ENCODE peak calls at places on chromosomes 7 and 10, in six cellular contexts. One of them, this sample, is unnamed.

GRCh38 chr10:55200020-55200419 is 399.0 kb upstream of the PCDH15 start:
- DNase-seq in activated CD8-positive, alpha-beta memory T cell treated with anti-CD3 and anti-CD28 coated beads, Interleukin-2, amount 50 U/mL, for 4 hours: no peak
- DNase-seq in activated CD4-positive, CD25-positive, alpha-beta regulatory T cell: no peak
- DNase-seq in AG10803: no peak
- DNase-seq in activated effector memory CD4-positive, alpha-beta T cell treated with anti-CD3 and anti-CD28 coated beads, Interleukin-2, amount 50 U/mL, for 16 hours: no peak
- DNase-seq in left lung: no peak
- DNase-seq in this sample: no peak

GRCh38 chr7:78071821-78072590 is 273.4 kb downstream of the PHTF2 start:
- DNase-seq in activated CD8-positive, alpha-beta memory T cell treated with anti-CD3 and anti-CD28 coated beads, Interleukin-2, amount 50 U/mL, for 4 hours: no peak
- DNase-seq in activated CD4-positive, CD25-positive, alpha-beta regulatory T cell: no peak
- DNase-seq in AG10803: no peak
- DNase-seq in activated effector memory CD4-positive, alpha-beta T cell treated with anti-CD3 and anti-CD28 coated beads, Interleukin-2, amount 50 U/mL, for 16 hours: no peak
- DNase-seq in left lung: no peak
- DNase-seq in this sample: no peak

GRCh38 chr7:82284936-82285519 is 158.5 kb downstream of the CACNA2D1 start:
- DNase-seq in activated CD8-positive, alpha-beta memory T cell treated with anti-CD3 and anti-CD28 coated beads, Interleukin-2, amount 50 U/mL, for 4 hours: no peak
- DNase-seq in activated CD4-positive, CD25-positive, alpha-beta regulatory T cell: no peak
- DNase-seq in AG10803: no peak
- DNase-seq in activated effector memory CD4-positive, alpha-beta T cell treated with anti-CD3 and anti-CD28 coated beads, Interleukin-2, amount 50 U/mL, for 16 hours: no peak
- DNase-seq in left lung: no peak
- DNase-seq in this sample: no peak

GRCh38 chr10:73522263-73522662 is 26.4 kb upstream of the PPP3CB start:
- DNase-seq in activated CD8-positive, alpha-beta memory T cell treated with anti-CD3 and anti-CD28 coated beads, Interleukin-2, amount 50 U/mL, for 4 hours: no peak
- DNase-seq in activated CD4-positive, CD25-positive, alpha-beta regulatory T cell: no peak
- DNase-seq in AG10803: peak; percentile 57
- DNase-seq in activated effector memory CD4-positive, alpha-beta T cell treated with anti-CD3 and anti-CD28 coated beads, Interleukin-2, amount 50 U/mL, for 16 hours: no peak
- DNase-seq in left lung: no peak
- DNase-seq in this sample: peak; percentile 46

GRCh38 chr7:36057375-36057774 is 95.7 kb upstream of the EEPD1 start:
- DNase-seq in activated CD8-positive, alpha-beta memory T cell treated with anti-CD3 and anti-CD28 coated beads, Interleukin-2, amount 50 U/mL, for 4 hours: no peak
- DNase-seq in activated CD4-positive, CD25-positive, alpha-beta regulatory T cell: no peak
- DNase-seq in AG10803: no peak
- DNase-seq in activated effector memory CD4-positive, alpha-beta T cell treated with anti-CD3 and anti-CD28 coated beads, Interleukin-2, amount 50 U/mL, for 16 hours: no peak
- DNase-seq in left lung: no peak
- DNase-seq in this sample: no peak

GRCh38 chr10:12938271-12938670 is 63.2 kb downstream of the CCDC3 start:
- DNase-seq in activated CD8-positive, alpha-beta memory T cell treated with anti-CD3 and anti-CD28 coated beads, Interleukin-2, amount 50 U/mL, for 4 hours: no peak
- DNase-seq in activated CD4-positive, CD25-positive, alpha-beta regulatory T cell: no peak
- DNase-seq in AG10803: no peak
- DNase-seq in activated effector memory CD4-positive, alpha-beta T cell treated with anti-CD3 and anti-CD28 coated beads, Interleukin-2, amount 50 U/mL, for 16 hours: no peak
- DNase-seq in left lung: no peak
- DNase-seq in this sample: no peak

GRCh38 chr10:112679392-112679791 is 232.4 kb downstream of the VTI1A start:
- DNase-seq in activated CD8-positive, alpha-beta memory T cell treated with anti-CD3 and anti-CD28 coated beads, Interleukin-2, amount 50 U/mL, for 4 hours: no peak
- DNase-seq in activated CD4-positive, CD25-positive, alpha-beta regulatory T cell: no peak
- DNase-seq in AG10803: no peak
- DNase-seq in activated effector memory CD4-positive, alpha-beta T cell treated with anti-CD3 and anti-CD28 coated beads, Interleukin-2, amount 50 U/mL, for 16 hours: no peak
- DNase-seq in left lung: no peak
- DNase-seq in this sample: no peak

GRCh38 chr7:75054744-75055527 is 18.7 kb downstream of the RCC1L start:
- DNase-seq in activated CD8-positive, alpha-beta memory T cell treated with anti-CD3 and anti-CD28 coated beads, Interleukin-2, amount 50 U/mL, for 4 hours: no peak
- DNase-seq in activated CD4-positive, CD25-positive, alpha-beta regulatory T cell: no peak
- DNase-seq in AG10803: peak; percentile 94
- DNase-seq in activated effector memory CD4-positive, alpha-beta T cell treated with anti-CD3 and anti-CD28 coated beads, Interleukin-2, amount 50 U/mL, for 16 hours: no peak
- DNase-seq in left lung: peak; percentile 57
- DNase-seq in this sample: peak; percentile 80

GRCh38 chr10:26323219-26323618 is 106.6 kb downstream of the GAD2 start:
- DNase-seq in activated CD8-positive, alpha-beta memory T cell treated with anti-CD3 and anti-CD28 coated beads, Interleukin-2, amount 50 U/mL, for 4 hours: no peak
- DNase-seq in activated CD4-positive, CD25-positive, alpha-beta regulatory T cell: no peak
- DNase-seq in AG10803: peak; percentile 5
- DNase-seq in activated effector memory CD4-positive, alpha-beta T cell treated with anti-CD3 and anti-CD28 coated beads, Interleukin-2, amount 50 U/mL, for 16 hours: no peak
- DNase-seq in left lung: no peak
- DNase-seq in this sample: no peak

GRCh38 chr10:69437321-69438259 is 13.7 kb upstream of the TSPAN15 start:
- DNase-seq in activated CD8-positive, alpha-beta memory T cell treated with anti-CD3 and anti-CD28 coated beads, Interleukin-2, amount 50 U/mL, for 4 hours: no peak
- DNase-seq in activated CD4-positive, CD25-positive, alpha-beta regulatory T cell: no peak
- DNase-seq in AG10803: no peak
- DNase-seq in activated effector memory CD4-positive, alpha-beta T cell treated with anti-CD3 and anti-CD28 coated beads, Interleukin-2, amount 50 U/mL, for 16 hours: no peak
- DNase-seq in left lung: no peak
- DNase-seq in this sample: no peak

GRCh38 chr7:133912916-133913697 is 214.0 kb upstream of the LRGUK start:
- DNase-seq in activated CD8-positive, alpha-beta memory T cell treated with anti-CD3 and anti-CD28 coated beads, Interleukin-2, amount 50 U/mL, for 4 hours: no peak
- DNase-seq in activated CD4-positive, CD25-positive, alpha-beta regulatory T cell: no peak
- DNase-seq in AG10803: peak; percentile 64
- DNase-seq in activated effector memory CD4-positive, alpha-beta T cell treated with anti-CD3 and anti-CD28 coated beads, Interleukin-2, amount 50 U/mL, for 16 hours: no peak
- DNase-seq in left lung: no peak
- DNase-seq in this sample: peak; percentile 39

GRCh38 chr7:82105463-82105862 is 335.6 kb upstream of the HGF start:
- DNase-seq in activated CD8-positive, alpha-beta memory T cell treated with anti-CD3 and anti-CD28 coated beads, Interleukin-2, amount 50 U/mL, for 4 hours: no peak
- DNase-seq in activated CD4-positive, CD25-positive, alpha-beta regulatory T cell: no peak
- DNase-seq in AG10803: peak; percentile 27
- DNase-seq in activated effector memory CD4-positive, alpha-beta T cell treated with anti-CD3 and anti-CD28 coated beads, Interleukin-2, amount 50 U/mL, for 16 hours: no peak
- DNase-seq in left lung: no peak
- DNase-seq in this sample: peak; percentile 90

GRCh38 chr10:5046410-5046809 is 42.8 kb upstream of the AKR1C2 start:
- DNase-seq in activated CD8-positive, alpha-beta memory T cell treated with anti-CD3 and anti-CD28 coated beads, Interleukin-2, amount 50 U/mL, for 4 hours: no peak
- DNase-seq in activated CD4-positive, CD25-positive, alpha-beta regulatory T cell: no peak
- DNase-seq in AG10803: no peak
- DNase-seq in activated effector memory CD4-positive, alpha-beta T cell treated with anti-CD3 and anti-CD28 coated beads, Interleukin-2, amount 50 U/mL, for 16 hours: no peak
- DNase-seq in left lung: no peak
- DNase-seq in this sample: no peak

This sample was measured in HCEC 1CT.